ENCODE peak calls at places on chromosome 11, in six cellular contexts. U is ascending aorta, I is osteoblast, Q is lower lobe of right lung, K is IMR-90, C is left ventricle myocardium inferior. W is an unnamed sample. For H3K4me1, the result is how much of the 10 kb centered on the place peaks cover.

GRCh38 chr11:102757823-102758549 is 22.4 kb downstream of the MMP10 start:
- DNase-seq in U (no peak), I (peak), Q (no peak), K (peak), C (no peak), W (no peak)

GRCh38 chr11:122163420-122163819 is 47.4 kb upstream of the BLID start:
- DNase-seq in U (no peak), I (peak), Q (no peak), K (peak), C (no peak), W (no peak)

GRCh38 chr11:47992959-47993820 is 12.8 kb downstream of the PTPRJ start:
- DNase-seq in U (no peak), I (peak), Q (no peak), K (peak), C (no peak), W (no peak)

GRCh38 chr11:68804786-68805185 is 36.9 kb downstream of the CPT1A start:
- DNase-seq in U (no peak), I (no peak), Q (no peak), K (no peak), C (no peak), W (no peak)

GRCh38 chr11:120424970-120425332 is 86.6 kb upstream of the GRIK4 start:
- DNase-seq in U (no peak), I (no peak), Q (no peak), K (no peak), C (no peak), W (no peak)

GRCh38 chr11:47440054-47440476 is 8.9 kb downstream of the RAPSN start:
- DNase-seq in U (no peak), I (no peak), Q (no peak), K (no peak), C (no peak), W (no peak)

GRCh38 chr11:71489311-71490043 is 36.5 kb downstream of the NADSYN1 start:
- DNase-seq in U (peak), I (no peak), Q (no peak), K (peak), C (no peak), W (no peak)

GRCh38 chr11:66325140-66325754 is 8.4 kb upstream of the CD248 start:
- DNase-seq in U (no peak), I (peak), Q (no peak), K (no peak), C (no peak), W (no peak)

GRCh38 chr11:61021661-61022212 is 50.3 kb downstream of the CD6 start:
- DNase-seq in U (no peak), I (peak), Q (peak), K (no peak), C (no peak), W (no peak)

GRCh38 chr11:68150029-68150428 is 28.8 kb upstream of the CHKA start:
- DNase-seq in U (no peak), I (no peak), Q (peak), K (peak), C (no peak), W (peak)

GRCh38 chr11:108316061-108316460 is 93.2 kb downstream of the ATM start:
- DNase-seq in U (no peak), I (no peak), Q (no peak), K (no peak), C (no peak), W (no peak)

GRCh38 chr11:71192629-71193028 is 59.7 kb downstream of the SHANK2 start:
- DNase-seq in U (no peak), I (no peak), Q (no peak), K (no peak), C (no peak), W (no peak)

GRCh38 chr11:81005595-81005994 is 1564.8 kb upstream of the TENM4 start:
- DNase-seq in U (no peak), I (no peak), Q (no peak), K (peak), C (no peak), W (no peak)

GRCh38 chr11:126925321-126926093 is 75.1 kb downstream of the KIRREL3 start:
- DNase-seq in U (no peak), I (no peak), Q (no peak), K (peak), C (no peak), W (no peak)

GRCh38 chr11:1660025-1660867 is 30.7 kb downstream of the KRTAP5-5 start:
- DNase-seq in U (peak), I (peak), Q (no peak), K (no peak), C (no peak), W (no peak)

GRCh38 chr11:102171101-102171500 is 60.9 kb downstream of the YAP1 start:
- DNase-seq in U (no peak), I (peak), Q (no peak), K (peak), C (no peak), W (no peak)

GRCh38 chr11:47443028-47443700 is 5.8 kb downstream of the RAPSN start:
- DNase-seq in U (no peak), I (peak), Q (no peak), K (no peak), C (no peak), W (no peak)

GRCh38 chr11:83272627-83273026 is 13.5 kb downstream of the CCDC90B start:
- DNase-seq in U (no peak), I (no peak), Q (no peak), K (peak), C (no peak), W (no peak)

GRCh38 chr11:2898366-2899079 is 12.9 kb upstream of the CDKN1C start:
- DNase-seq in U (peak), I (peak), Q (peak), K (peak), C (peak), W (peak)

GRCh38 chr11:2896047-2896446 is 10.5 kb upstream of the CDKN1C start:
- DNase-seq in U (no peak), I (no peak), Q (no peak), K (no peak), C (no peak), W (no peak)

GRCh38 chr11:2893935-2894334 is 8.4 kb upstream of the CDKN1C start:
- DNase-seq in U (no peak), I (no peak), Q (no peak), K (no peak), C (no peak), W (no peak)

GRCh38 chr11:2899080-2899783 is 13.7 kb upstream of the CDKN1C start:
- DNase-seq in U (no peak), I (no peak), Q (peak), K (no peak), C (no peak), W (no peak)

GRCh38 chr11:2897048-2897447 is 11.5 kb upstream of the CDKN1C start:
- DNase-seq in U (no peak), I (no peak), Q (no peak), K (no peak), C (no peak), W (no peak)
- H3K27ac ChIP-seq in U (no peak), I (no peak), Q (no peak), K (no peak), C (no peak), W (no peak)

GRCh38 chr11:62601114-62601363 is 626 bp downstream of the MTA2 start:
- DNase-seq in U (peak), I (peak), Q (no peak), K (no peak), C (peak), W (no peak)

GRCh38 chr11:62600367-62601113 is 1.1 kb downstream of the MTA2 start:
- DNase-seq in U (no peak), I (peak), Q (no peak), K (no peak), C (no peak), W (no peak)

GRCh38 chr11:62599069-62599696 is 2.5 kb downstream of the MTA2 start:
- DNase-seq in U (peak), I (peak), Q (peak), K (peak), C (peak), W (peak)

GRCh38 chr11:62601364-62602140 is at the start of gene MTA2:
- DNase-seq in U (peak), I (peak), Q (peak), K (peak), C (peak), W (peak)

GRCh38 chr11:62599909-62600308 is 1.8 kb downstream of the MTA2 start:
- DNase-seq in U (no peak), I (peak), Q (no peak), K (no peak), C (no peak), W (no peak)
- H3K4me1 ChIP-seq in U (under half), I (under half), Q (under half), K (under half), C (half or more), W (under half)

GRCh38 chr11:110362916-110363574 is 66.6 kb upstream of the RDX start:
- DNase-seq in U (no peak), I (no peak), Q (no peak), K (no peak), C (no peak), W (no peak)

GRCh38 chr11:110366234-110366633 is 63.5 kb upstream of the FDX1 start:
- DNase-seq in U (no peak), I (no peak), Q (peak), K (peak), C (peak), W (no peak)

GRCh38 chr11:110373061-110373702 is 56.6 kb upstream of the FDX1 start:
- DNase-seq in U (no peak), I (no peak), Q (no peak), K (peak), C (no peak), W (no peak)

DNA sequence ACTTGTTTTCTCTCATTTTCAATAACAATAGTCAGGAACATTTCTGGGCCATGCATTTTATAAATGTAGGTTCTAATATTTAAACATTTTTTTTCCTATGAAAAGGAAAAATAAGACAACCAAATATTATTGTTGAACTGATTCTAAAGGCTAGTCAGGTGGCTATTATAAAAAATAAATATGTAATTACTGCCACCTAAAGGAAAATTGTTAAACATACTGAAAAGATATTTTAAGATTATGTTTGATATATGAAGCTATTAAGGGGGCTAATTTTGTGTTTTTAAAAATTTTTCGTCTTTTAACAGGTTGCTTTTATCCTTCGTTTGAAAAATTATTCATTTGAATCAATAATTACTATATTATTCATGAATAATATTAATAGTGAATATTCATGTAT is 62.2 kb upstream of the FDX1 start:
- DNase-seq in U (no peak), I (no peak), Q (no peak), K (no peak), C (no peak), W (no peak)
- TF ChIP-seq CTCF in U (no peak), I (peak), Q (no peak), K (peak), C (peak), W (peak)

GRCh38 chr11:12853325-12853651 is 155.8 kb upstream of the RASSF10 start:
- DNase-seq in U (no peak), I (no peak), Q (no peak), K (no peak), C (no peak), W (no peak)
- H3K27ac ChIP-seq in U (no peak), I (no peak), Q (peak), K (no peak), C (peak), W (peak)

GRCh38 chr11:72752088-72752914 is at the start of gene ARAP1:
- DNase-seq in U (peak), I (peak), Q (peak), K (peak), C (peak), W (peak)

GRCh38 chr11:72753341-72754148 is 1.3 kb upstream of the ARAP1 start:
- DNase-seq in U (no peak), I (peak), Q (no peak), K (no peak), C (no peak), W (no peak)

GRCh38 chr11:72754544-72755155 is 2.4 kb upstream of the ARAP1 start:
- DNase-seq in U (no peak), I (peak), Q (no peak), K (no peak), C (no peak), W (no peak)

GRCh38 chr11:72755794-72756285 is 3.6 kb upstream of the ARAP1 start:
- DNase-seq in U (no peak), I (peak), Q (no peak), K (no peak), C (no peak), W (no peak)

DNA sequence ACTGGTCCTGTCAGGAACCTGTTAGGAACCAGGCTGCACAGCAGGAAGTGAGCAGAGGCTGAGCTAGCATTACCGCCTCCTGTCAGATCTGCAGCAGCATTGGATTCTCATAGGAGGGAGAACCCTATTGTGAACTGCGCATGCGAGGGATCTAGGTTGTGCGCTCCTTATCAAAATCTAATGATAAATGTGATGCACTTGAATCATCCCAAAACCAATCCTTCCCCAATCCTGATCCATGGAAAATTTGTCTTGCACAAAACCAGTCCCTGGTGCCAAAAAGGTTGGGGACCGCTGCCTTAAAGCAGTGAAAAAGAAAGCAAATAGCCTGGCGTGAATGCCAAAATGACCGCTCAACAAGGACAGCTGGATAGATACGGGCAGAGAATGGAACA is 1.9 kb upstream of the ARAP1 start:
- DNase-seq in U (no peak), I (no peak), Q (no peak), K (no peak), C (no peak), W (no peak)
- H3K4me1 ChIP-seq in U (under half), I (under half), Q (under half), K (under half), C (under half), W (under half)

GRCh38 chr11:4065601-4066377 is 28.8 kb upstream of the RRM1 start:
- DNase-seq in U (no peak), I (no peak), Q (no peak), K (no peak), C (no peak), W (no peak)

GRCh38 chr11:4063348-4063747 is 31.3 kb upstream of the RRM1 start:
- DNase-seq in U (no peak), I (no peak), Q (no peak), K (peak), C (no peak), W (no peak)

GRCh38 chr11:4066960-4067359 is 27.6 kb upstream of the RRM1 start:
- DNase-seq in U (no peak), I (no peak), Q (no peak), K (no peak), C (no peak), W (no peak)

GRCh38 chr11:4065086-4065485 is 29.5 kb upstream of the RRM1 start:
- DNase-seq in U (no peak), I (no peak), Q (no peak), K (no peak), C (no peak), W (no peak)

GRCh38 chr11:4064278-4064955 is 30.2 kb upstream of the RRM1 start:
- DNase-seq in U (no peak), I (peak), Q (no peak), K (no peak), C (no peak), W (no peak)
- TF ChIP-seq CTCF in U (no peak), I (no peak), Q (no peak), K (no peak), C (no peak), W (no peak)

GRCh38 chr11:46239801-46240061 is 37.7 kb upstream of the CREB3L1 start:
- DNase-seq in U (peak), I (no peak), Q (no peak), K (peak), C (no peak), W (no peak)
- H3K27ac ChIP-seq in U (no peak), I (peak), Q (peak), K (peak), C (peak), W (peak)

W was measured in right atrium auricular region.